ENCODE peak calls at places on chromosomes 2 and 18, in seven cellular contexts. Z, L, X, J, E, Y and F are unnamed samples. For H3K9me3 and H3K4me1, the result is how much of the 10 kb centered on the place peaks cover.

GRCh38 chr18:13284330-13285027 is 65.9 kb downstream of the LDLRAD4 start:
- DNase-seq in Z (no peak), L (peak), X (no peak), J (no peak), E (no peak), Y (no peak), F (no peak)

GRCh38 chr2:140359056-140359771 is 1579.0 kb upstream of the NXPH2 start:
- DNase-seq in Z (peak), L (no peak), X (no peak), J (no peak), E (peak), Y (no peak), F (no peak)

GRCh38 chr2:215022418-215022817 is 116.0 kb downstream of the ABCA12 start:
- DNase-seq in Z (peak), L (no peak), X (peak), J (no peak), E (peak), Y (no peak), F (peak)

GRCh38 chr2:156181208-156181607 is 151.3 kb downstream of the NR4A2 start:
- DNase-seq in Z (no peak), L (no peak), X (no peak), J (no peak), E (no peak), Y (no peak), F (no peak)

GRCh38 chr2:23666241-23667025 is 260.5 kb downstream of the ATAD2B start:
- DNase-seq in Z (no peak), L (no peak), X (no peak), J (no peak), E (no peak), Y (no peak), F (no peak)

GRCh38 chr2:285506-285905 is 2.4 kb downstream of the ALKAL2 start:
- DNase-seq in Z (peak), L (no peak), X (peak), J (no peak), E (peak), Y (no peak), F (peak)

GRCh38 chr18:6055711-6056110 is 160.4 kb upstream of the TMEM200C start:
- DNase-seq in Z (peak), L (no peak), X (peak), J (no peak), E (peak), Y (no peak), F (peak)

GRCh38 chr2:239616729-239617128 is 215.9 kb upstream of the HDAC4 start:
- DNase-seq in Z (no peak), L (no peak), X (no peak), J (no peak), E (no peak), Y (no peak), F (no peak)

GRCh38 chr2:240136013-240136670 is at the start of gene COPS9:
- DNase-seq in Z (peak), L (peak), X (peak), J (peak), E (peak), Y (peak), F (peak)

GRCh38 chr18:12287684-12288405 is 20.2 kb upstream of the TUBB6 start:
- DNase-seq in Z (peak), L (peak), X (peak), J (no peak), E (peak), Y (peak), F (peak)

GRCh38 chr2:108910541-108911396 is 78.3 kb downstream of the EDAR start:
- DNase-seq in Z (no peak), L (no peak), X (no peak), J (no peak), E (no peak), Y (no peak), F (no peak)

GRCh38 chr2:96835830-96836229 is 8.0 kb downstream of the ANKRD23 start:
- DNase-seq in Z (no peak), L (no peak), X (no peak), J (no peak), E (no peak), Y (no peak), F (no peak)

GRCh38 chr2:184562532-184562931 is 35.8 kb upstream of the ZNF804A start:
- DNase-seq in Z (peak), L (no peak), X (peak), J (no peak), E (peak), Y (no peak), F (peak)

GRCh38 chr2:239820836-239821693 is 204.1 kb downstream of the NDUFA10 start:
- DNase-seq in Z (no peak), L (peak), X (no peak), J (no peak), E (no peak), Y (no peak), F (no peak)

GRCh38 chr2:240310645-240311044 is 124.8 kb upstream of the GPC1 start:
- DNase-seq in Z (no peak), L (no peak), X (no peak), J (no peak), E (no peak), Y (no peak), F (no peak)

GRCh38 chr18:12238861-12239260 is 15.3 kb upstream of the CIDEA start:
- DNase-seq in Z (peak), L (no peak), X (peak), J (no peak), E (peak), Y (no peak), F (peak)

GRCh38 chr18:48166971-48167370 is 236.5 kb upstream of the SMAD2 start:
- DNase-seq in Z (no peak), L (peak), X (no peak), J (no peak), E (no peak), Y (no peak), F (no peak)

GRCh38 chr2:129459881-129460280 is 519.6 kb upstream of the RAB6C start:
- DNase-seq in Z (no peak), L (no peak), X (no peak), J (no peak), E (no peak), Y (no peak), F (no peak)

GRCh38 chr2:113138428-113139322 is 11.3 kb downstream of the IL1RN start:
- DNase-seq in Z (peak), L (no peak), X (peak), J (peak), E (peak), Y (peak), F (peak)

GRCh38 chr2:64698668-64699444 is 45.1 kb upstream of the SERTAD2 start:
- DNase-seq in Z (peak), L (no peak), X (peak), J (no peak), E (peak), Y (peak), F (peak)

GRCh38 chr2:126496493-126496892 is 159.5 kb upstream of the GYPC start:
- DNase-seq in Z (no peak), L (no peak), X (no peak), J (peak), E (no peak), Y (no peak), F (no peak)

GRCh38 chr2:760001-760400 is 82.8 kb upstream of the TMEM18 start:
- DNase-seq in Z (no peak), L (no peak), X (no peak), J (no peak), E (peak), Y (no peak), F (no peak)

GRCh38 chr2:225173909-225174308 is 131.6 kb upstream of the DOCK10 start:
- DNase-seq in Z (no peak), L (no peak), X (no peak), J (no peak), E (no peak), Y (no peak), F (peak)

GRCh38 chr2:196399736-196400691 is 228.6 kb upstream of the STK17B start:
- DNase-seq in Z (peak), L (no peak), X (peak), J (no peak), E (peak), Y (no peak), F (peak)
- H3K9ac ChIP-seq in Z (no peak), L (no peak), X (no peak), J (no peak), E (peak), Y (no peak), F (no peak)

DNA sequence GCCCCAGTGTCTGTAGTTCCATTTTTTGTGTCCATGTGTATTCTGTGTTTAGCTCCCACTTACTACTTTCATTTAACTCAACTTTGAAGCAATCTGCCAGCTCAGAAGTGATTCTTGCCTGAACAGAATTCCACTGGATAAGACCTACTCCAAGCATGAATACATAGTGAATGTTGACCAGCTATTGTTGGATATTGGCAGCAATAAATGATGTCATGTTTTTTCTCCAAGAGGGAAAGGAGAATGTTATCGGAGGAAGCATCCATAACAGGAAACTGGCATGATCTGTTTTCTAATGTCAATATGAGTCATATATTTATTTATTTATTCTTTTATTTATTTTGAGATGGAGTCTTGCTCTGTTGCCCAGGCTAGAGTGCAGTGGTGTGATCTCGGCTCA is 36.8 kb upstream of the TRAPPC8 start:
- DNase-seq in Z (no peak), L (no peak), X (no peak), J (no peak), E (no peak), Y (no peak), F (no peak)
- H3K9me3 ChIP-seq in Z (under half), L (under half), X (under half), J (under half), E (under half), Y (under half), F (under half)

GRCh38 chr2:168526641-168527040 is 70.6 kb downstream of the CERS6 start:
- DNase-seq in Z (no peak), L (no peak), X (no peak), J (no peak), E (peak), Y (no peak), F (no peak)
- H3K4me1 ChIP-seq in Z (under half), L (under half), X (under half), J (under half), E (under half), Y (under half), F (half or more)

GRCh38 chr2:27507293-27507692 is 10.7 kb downstream of the GCKR start:
- DNase-seq in Z (no peak), L (no peak), X (no peak), J (no peak), E (no peak), Y (no peak), F (no peak)

GRCh38 chr2:27506587-27506986 is 9.9 kb downstream of the GCKR start:
- DNase-seq in Z (no peak), L (no peak), X (no peak), J (no peak), E (no peak), Y (no peak), F (no peak)

GRCh38 chr2:27509326-27509725 is 12.7 kb downstream of the GCKR start:
- DNase-seq in Z (peak), L (no peak), X (peak), J (no peak), E (no peak), Y (no peak), F (peak)
- H3K9ac ChIP-seq in Z (no peak), L (no peak), X (no peak), J (no peak), E (no peak), Y (no peak), F (no peak)

DNA sequence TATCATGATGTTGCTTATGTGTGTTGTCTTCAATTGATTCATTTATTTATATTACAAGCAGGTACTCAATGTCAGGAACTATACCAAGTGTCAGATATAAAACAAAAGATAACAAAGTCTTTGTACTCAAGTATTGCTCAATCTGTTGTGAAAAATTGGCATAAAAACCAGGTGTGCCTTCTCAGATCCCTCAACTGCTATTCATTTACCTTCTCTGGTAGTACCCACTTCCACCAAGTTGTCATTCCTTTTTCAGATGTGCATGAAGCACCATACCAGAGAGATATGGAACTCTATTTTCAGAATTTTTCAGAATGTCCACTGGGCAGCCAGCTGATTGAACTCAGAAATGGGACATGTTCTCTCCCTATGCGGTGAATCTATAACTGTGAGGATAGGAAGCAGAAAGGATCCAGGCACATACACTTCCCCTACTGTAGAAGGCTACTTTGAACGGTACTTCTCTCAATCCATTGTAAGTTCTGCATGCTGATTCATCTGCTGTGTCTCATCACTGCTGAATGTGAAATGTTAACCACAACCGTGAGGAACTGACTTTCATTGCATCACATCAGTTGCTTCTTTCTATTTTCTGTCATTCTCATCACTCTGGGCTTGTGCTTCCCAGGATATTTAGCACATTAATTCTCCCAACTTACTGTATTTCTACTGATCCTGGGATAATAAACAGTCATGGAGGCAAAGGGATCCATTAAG is 1621.3 kb downstream of the SUCLG1 start:
- DNase-seq in Z (peak), L (no peak), X (peak), J (no peak), E (peak), Y (no peak), F (peak)
- H3K9me3 ChIP-seq in Z (under half), L (under half), X (under half), J (under half), E (under half), Y (under half), F (under half)

DNA sequence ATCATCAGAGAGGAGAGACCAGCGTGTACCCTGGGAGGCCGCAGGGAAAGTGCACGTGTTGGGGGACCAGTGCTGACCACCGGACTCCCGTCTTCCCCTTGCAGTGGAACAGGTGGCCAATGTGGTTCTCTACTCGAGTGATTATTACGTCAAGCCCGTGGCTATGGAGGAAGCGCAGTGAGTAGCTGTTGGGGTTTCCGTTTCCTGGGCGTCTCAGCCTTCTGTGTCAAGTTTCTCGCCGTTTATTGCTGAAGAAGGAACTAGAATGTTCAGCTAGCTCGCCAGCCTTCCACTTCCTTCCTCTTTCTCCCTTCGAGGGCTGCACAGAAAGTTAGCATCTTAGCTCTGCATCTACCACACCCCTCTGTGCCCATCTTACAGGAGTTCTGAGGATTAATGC is 22.8 kb upstream of the DGKD start:
- DNase-seq in Z (no peak), L (peak), X (no peak), J (peak), E (no peak), Y (no peak), F (no peak)
- H3K4me1 ChIP-seq in Z (under half), L (under half), X (under half), J (under half), E (under half), Y (under half), F (under half)

DNA sequence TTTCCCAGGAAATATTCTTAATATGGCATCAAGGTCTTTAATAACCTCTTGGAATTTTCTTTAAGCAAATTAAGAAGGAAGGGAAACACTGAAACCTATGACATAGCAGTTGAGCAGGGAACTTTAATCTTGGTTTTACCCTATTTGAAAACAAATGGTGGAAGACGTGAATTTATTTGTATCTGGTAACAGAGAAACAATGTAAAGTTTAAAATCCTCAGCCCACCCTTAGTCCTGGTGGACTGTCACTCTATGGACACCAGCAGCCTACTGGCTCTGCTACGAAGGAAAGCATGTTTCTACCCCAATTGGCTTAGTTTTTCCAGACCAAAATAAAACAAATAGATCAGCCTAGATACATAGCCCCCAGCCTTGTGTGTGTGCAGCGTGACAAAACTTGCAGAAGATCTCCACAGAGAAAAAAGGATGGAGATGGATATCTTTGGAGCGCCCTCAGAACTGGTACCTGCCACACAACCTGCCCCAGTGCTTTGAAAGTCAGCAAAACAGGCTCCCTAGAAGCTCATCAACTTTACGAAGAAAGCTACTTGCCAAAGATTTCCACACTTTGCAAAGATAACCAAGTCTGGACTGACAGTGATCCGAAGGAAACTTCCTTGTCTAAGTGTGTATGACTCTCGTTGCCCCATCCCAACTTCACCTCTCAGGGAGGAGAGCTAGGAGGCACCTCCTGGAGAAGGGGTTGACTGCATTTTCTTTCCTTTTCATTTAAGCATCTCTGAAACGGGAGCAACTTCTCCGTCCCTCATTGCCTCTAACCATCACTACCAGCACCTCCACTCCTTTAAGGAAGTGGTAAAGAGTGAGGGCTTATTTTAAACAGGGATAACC is 7.3 kb downstream of the ZEB2 start:
- DNase-seq in Z (peak), L (no peak), X (no peak), J (no peak), E (no peak), Y (no peak), F (no peak)
- H3K9ac ChIP-seq in Z (peak), L (peak), X (peak), J (no peak), E (peak), Y (no peak), F (peak)

DNA sequence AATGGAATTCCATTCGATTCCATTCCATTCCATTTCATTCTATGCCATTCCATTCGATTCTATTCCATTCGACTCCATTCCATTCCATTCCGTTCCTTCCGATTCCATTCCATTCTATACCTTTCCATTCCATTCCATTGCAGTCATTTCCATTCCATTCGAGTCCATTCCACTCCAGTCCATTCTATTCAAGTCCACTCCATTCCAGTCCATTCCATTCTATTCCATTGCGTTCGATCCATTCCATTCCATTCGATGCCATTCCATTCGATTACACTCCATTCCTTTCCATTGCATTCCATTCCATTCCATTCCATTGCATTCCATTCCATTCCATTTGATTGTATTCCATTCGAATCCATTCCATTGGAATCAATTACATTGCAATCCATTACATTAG is 1119.8 kb downstream of the RPIA start:
- DNase-seq in Z (no peak), L (no peak), X (no peak), J (no peak), E (no peak), Y (no peak), F (no peak)
- H3K9me3 ChIP-seq in Z (under half), L (half or more), X (under half), J (under half), E (half or more), Y (under half), F (half or more)

GRCh38 chr2:88126772-88127637 is 857 bp downstream of the FABP1 start:
- DNase-seq in Z (no peak), L (no peak), X (no peak), J (no peak), E (no peak), Y (no peak), F (no peak)

GRCh38 chr2:88129313-88129959 is 1.6 kb upstream of the FABP1 start:
- DNase-seq in Z (no peak), L (no peak), X (no peak), J (no peak), E (no peak), Y (no peak), F (no peak)

GRCh38 chr2:88127638-88127887 is 299 bp downstream of the FABP1 start:
- DNase-seq in Z (no peak), L (no peak), X (no peak), J (no peak), E (no peak), Y (peak), F (no peak)

GRCh38 chr2:88128654-88129312 is 921 bp upstream of the FABP1 start:
- DNase-seq in Z (no peak), L (no peak), X (no peak), J (no peak), E (no peak), Y (no peak), F (no peak)

DNA sequence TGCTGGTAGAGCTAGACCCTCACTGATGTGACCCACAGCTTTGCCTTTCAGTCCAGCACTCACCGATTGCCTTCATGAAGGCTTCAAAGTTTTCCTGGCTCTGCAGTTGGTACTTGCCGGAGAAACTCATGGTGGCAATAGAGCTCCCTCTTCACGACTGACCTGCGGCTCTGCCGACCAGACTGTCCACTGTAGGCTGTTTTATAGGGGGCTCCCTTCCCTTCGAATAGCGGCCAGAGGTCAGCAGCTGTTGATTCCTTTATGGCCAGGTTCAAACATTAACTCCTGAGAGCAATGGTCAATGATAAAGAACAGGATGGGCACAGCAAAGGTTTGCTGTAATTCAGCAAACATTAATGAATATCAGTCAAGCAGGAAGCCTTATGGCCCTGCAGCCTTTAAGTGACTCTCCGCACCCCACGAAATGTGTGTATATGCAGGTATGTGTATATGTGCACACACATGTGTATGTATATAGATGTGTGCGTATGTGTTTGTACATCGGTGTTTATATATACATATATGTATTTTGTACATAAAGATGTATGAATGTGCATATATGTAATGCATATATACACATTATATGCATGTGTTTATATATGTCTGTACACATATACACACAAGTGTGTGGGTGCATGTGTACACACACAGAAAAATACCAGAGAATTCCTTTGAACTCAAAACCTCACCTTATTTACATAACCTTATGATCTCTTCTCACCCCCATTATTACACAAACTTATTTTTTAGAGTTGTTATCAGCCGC is at the start of gene FABP1:
- DNase-seq in Z (no peak), L (no peak), X (no peak), J (no peak), E (no peak), Y (peak), F (no peak)
- H3K4me1 ChIP-seq in Z (under half), L (under half), X (under half), J (under half), E (under half), Y (half or more), F (under half)